ENCODE peak calls at places on chromosome 19, in nine cellular contexts. C, Q, P, V, S, M, D, B and A are unnamed samples. For H3K4me1, the result is how much of the 10 kb centered on the place peaks cover.

GRCh38 chr19:17817668-17818363 is 3.5 kb downstream of the INSL3 start:
- DNase-seq in P (no peak), Q (no peak), D (no peak), B (no peak), S (no peak), V (no peak), M (no peak), C (no peak), A (no peak)

GRCh38 chr19:22545751-22546150 is 88.4 kb upstream of the ZNF492 start:
- DNase-seq in M (no peak), D (no peak), C (peak), S (no peak), V (peak), Q (no peak), P (no peak), B (peak), A (no peak)

GRCh38 chr19:56138069-56138468 is 3.0 kb upstream of the ZNF444 start:
- DNase-seq in V (no peak), S (no peak), D (peak), C (no peak), B (no peak), Q (no peak), P (no peak), M (no peak), A (no peak)

GRCh38 chr19:917323-918151 is at the start of gene KISS1R:
- DNase-seq in D (no peak), Q (peak), P (no peak), S (peak), V (no peak), C (peak), B (no peak), M (no peak), A (no peak)

GRCh38 chr19:28264556-28264955 is 948.4 kb downstream of the UQCRFS1 start:
- DNase-seq in Q (no peak), P (no peak), V (no peak), M (no peak), D (no peak), B (no peak), S (no peak), C (peak), A (no peak)

GRCh38 chr19:34468400-34468799 is 13.2 kb upstream of the WTIP start:
- DNase-seq in S (no peak), V (no peak), Q (no peak), B (no peak), C (no peak), P (no peak), D (no peak), M (no peak), A (no peak)

GRCh38 chr19:50844296-50844935 is 10.3 kb upstream of the KLK3 start:
- DNase-seq in S (no peak), P (no peak), B (no peak), V (no peak), D (peak), C (no peak), M (no peak), Q (no peak), A (no peak)

GRCh38 chr19:18894254-18895037 is 1.5 kb downstream of the CERS1 start:
- DNase-seq in Q (no peak), D (no peak), C (peak), P (no peak), V (peak), B (no peak), M (no peak), S (peak), A (no peak)

GRCh38 chr19:15315101-15315500 is 17.2 kb downstream of the BRD4 start:
- DNase-seq in P (peak), Q (no peak), M (no peak), S (no peak), C (no peak), B (peak), D (peak), V (no peak), A (no peak)

GRCh38 chr19:37926711-37927110 is 19.7 kb downstream of the SIPA1L3 start:
- DNase-seq in Q (no peak), B (no peak), D (no peak), P (no peak), S (no peak), M (no peak), C (no peak), V (no peak), A (no peak)

GRCh38 chr19:19459099-19459498 is 53.6 kb downstream of the GATAD2A start:
- DNase-seq in Q (no peak), V (peak), B (no peak), C (no peak), S (no peak), M (no peak), D (no peak), P (no peak), A (no peak)

GRCh38 chr19:17555929-17556813 is 722 bp downstream of the COLGALT1 start:
- DNase-seq in C (peak), D (peak), V (peak), S (peak), B (peak), Q (no peak), P (peak), M (peak), A (no peak)

GRCh38 chr19:4164262-4164661 is 10.8 kb downstream of the CREB3L3 start:
- DNase-seq in Q (no peak), B (no peak), P (no peak), D (no peak), C (no peak), V (no peak), M (no peak), S (no peak), A (no peak)

GRCh38 chr19:1407662-1408299 is 395 bp downstream of the DAZAP1 start:
- DNase-seq in Q (peak), B (no peak), D (no peak), P (no peak), M (peak), C (no peak), V (no peak), S (no peak), A (no peak)

GRCh38 chr19:11481777-11482383 is 1.0 kb upstream of the ELAVL3 start:
- DNase-seq in V (peak), D (no peak), B (peak), C (peak), M (peak), Q (peak), P (peak), S (peak), A (peak)

GRCh38 chr19:30449673-30450072 is 77.5 kb downstream of the ZNF536 start:
- DNase-seq in P (no peak), Q (no peak), M (no peak), C (peak), B (no peak), S (peak), D (no peak), V (no peak), A (no peak)

GRCh38 chr19:28221736-28222135 is 991.2 kb downstream of the UQCRFS1 start:
- DNase-seq in D (no peak), P (no peak), V (no peak), S (no peak), B (no peak), Q (no peak), M (no peak), C (peak), A (no peak)

GRCh38 chr19:1177322-1178114 is 3.5 kb upstream of the SBNO2 start:
- DNase-seq in B (peak), Q (no peak), V (peak), C (peak), P (no peak), S (no peak), M (no peak), D (peak), A (peak)

GRCh38 chr19:56874530-56874929 is 34.0 kb upstream of the PEG3 start:
- DNase-seq in S (no peak), P (no peak), V (no peak), M (no peak), B (no peak), D (no peak), C (no peak), Q (no peak), A (no peak)

GRCh38 chr19:7746903-7747884 is at the start of gene CD209:
- DNase-seq in C (no peak), Q (no peak), S (no peak), D (peak), V (no peak), P (no peak), M (no peak), B (no peak), A (no peak)

GRCh38 chr19:35755550-35756371 is 1.1 kb downstream of the HSPB6 start:
- DNase-seq in B (no peak), V (peak), P (peak), D (no peak), S (no peak), Q (peak), C (no peak), M (peak), A (peak)

GRCh38 chr19:35414442-35414841 is 33.6 kb upstream of the FFAR2 start:
- DNase-seq in B (no peak), Q (no peak), M (no peak), S (no peak), C (no peak), P (no peak), V (no peak), D (no peak), A (no peak)

GRCh38 chr19:46728208-46728607 is 11.3 kb upstream of the PRKD2 start:
- DNase-seq in V (no peak), B (no peak), M (no peak), S (no peak), D (no peak), P (no peak), Q (no peak), C (no peak), A (no peak)

GRCh38 chr19:46729696-46730095 is 12.8 kb upstream of the PRKD2 start:
- DNase-seq in S (no peak), Q (no peak), P (no peak), D (peak), M (no peak), C (no peak), B (no peak), V (no peak), A (no peak)

GRCh38 chr19:46730187-46730586 is 13.3 kb upstream of the PRKD2 start:
- DNase-seq in V (no peak), C (no peak), M (no peak), P (no peak), B (no peak), D (no peak), S (no peak), Q (no peak), A (no peak)

GRCh38 chr19:46727757-46728156 is 10.8 kb upstream of the PRKD2 start:
- DNase-seq in C (no peak), B (no peak), V (no peak), D (peak), S (no peak), Q (no peak), P (no peak), M (no peak), A (no peak)

GRCh38 chr19:46728693-46729339 is 11.9 kb upstream of the PRKD2 start:
- DNase-seq in Q (peak), M (peak), D (peak), P (no peak), C (peak), V (peak), B (no peak), S (peak), A (no peak)
- H3K27ac ChIP-seq in Q (no peak), M (peak), D (no peak), P (no peak), C (no peak), V (no peak), B (no peak), S (no peak), A (no peak)

GRCh38 chr19:54379187-54379678 is 14.5 kb upstream of the LAIR1 start:
- DNase-seq in P (no peak), S (no peak), D (no peak), V (no peak), Q (no peak), M (no peak), B (no peak), C (no peak), A (no peak)
- H3K4me1 ChIP-seq in P (under half), S (under half), D (under half), V (under half), Q (half or more), M (under half), B (under half), C (under half), A (under half)

DNA sequence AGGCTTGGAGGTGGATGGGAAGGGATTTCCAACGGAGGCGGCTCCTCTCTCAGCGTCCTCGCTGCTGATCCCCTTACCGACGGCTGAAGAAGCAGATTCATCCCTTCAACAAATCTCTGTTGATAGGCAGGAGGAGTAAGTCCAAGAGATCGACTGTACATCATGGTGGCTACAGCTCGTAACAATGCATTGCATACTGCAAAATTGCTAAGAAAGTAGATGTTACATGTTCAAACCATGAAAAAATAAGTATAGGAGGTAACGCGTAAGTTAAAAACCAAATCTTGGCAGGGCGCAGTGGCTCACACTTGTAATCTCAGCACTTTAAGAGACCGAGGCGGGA is 468 bp upstream of the SLC39A3 start:
- DNase-seq in Q (no peak), B (no peak), M (no peak), V (no peak), S (no peak), D (no peak), C (no peak), P (no peak), A (no peak)
- H3K27ac ChIP-seq in Q (no peak), B (no peak), M (no peak), V (no peak), S (no peak), D (no peak), C (no peak), P (no peak), A (no peak)

GRCh38 chr19:13840751-13841338 is 36.1 kb upstream of the NANOS3 start:
- DNase-seq in Q (peak), B (no peak), P (no peak), C (no peak), D (no peak), M (no peak), V (no peak), S (no peak), A (no peak)

GRCh38 chr19:13844130-13844631 is 32.8 kb upstream of the NANOS3 start:
- DNase-seq in C (no peak), D (peak), M (no peak), V (no peak), P (no peak), S (no peak), Q (no peak), B (peak), A (no peak)

GRCh38 chr19:13843104-13843921 is 33.6 kb upstream of the NANOS3 start:
- DNase-seq in B (peak), S (no peak), C (peak), V (peak), P (no peak), M (no peak), D (peak), Q (no peak), A (peak)

GRCh38 chr19:13841339-13842293 is 35.3 kb upstream of the NANOS3 start:
- DNase-seq in C (no peak), P (peak), V (peak), D (peak), Q (peak), M (peak), B (peak), S (no peak), A (peak)

GRCh38 chr19:13842294-13843103 is 34.4 kb upstream of the NANOS3 start:
- DNase-seq in Q (peak), M (peak), S (no peak), C (peak), V (peak), P (peak), B (peak), D (peak), A (peak)
- H3K4me1 ChIP-seq in Q (half or more), M (half or more), S (under half), C (under half), V (under half), P (under half), B (under half), D (half or more), A (under half)

DNA sequence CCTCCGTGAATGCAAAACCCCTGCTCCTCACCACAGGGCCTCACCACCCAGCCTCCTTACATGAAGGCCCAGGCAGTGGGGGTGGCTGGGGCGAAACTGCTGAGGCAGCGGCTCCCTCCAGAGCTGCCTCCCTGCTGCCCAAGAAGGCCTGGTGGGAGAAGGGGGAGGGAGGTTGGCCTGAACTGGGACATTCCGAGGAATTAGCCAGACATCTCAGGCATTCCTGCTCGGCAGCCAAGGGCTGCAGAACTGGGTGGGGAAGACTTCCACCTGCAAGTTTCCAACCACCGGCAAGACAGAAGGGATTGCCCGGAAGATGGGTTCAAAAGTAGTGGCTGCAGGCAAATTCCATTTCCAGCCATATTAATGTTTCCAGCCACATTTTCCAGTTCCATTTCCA is 2.3 kb upstream of the PSPN start:
- DNase-seq in Q (no peak), P (no peak), D (no peak), B (no peak), C (peak), S (no peak), V (peak), M (no peak), A (no peak)
- H3K27ac ChIP-seq in Q (no peak), P (no peak), D (no peak), B (no peak), C (no peak), S (peak), V (peak), M (no peak), A (peak)

GRCh38 chr19:10406191-10406590 is 2.8 kb upstream of the CDC37 start:
- DNase-seq in C (no peak), P (no peak), D (no peak), Q (peak), S (no peak), M (no peak), V (no peak), B (no peak), A (no peak)
- H3K4me1 ChIP-seq in C (under half), P (under half), D (under half), Q (half or more), S (under half), M (half or more), V (under half), B (under half), A (under half)

GRCh38 chr19:48708471-48708870 is 11.1 kb downstream of the MAMSTR start:
- DNase-seq in Q (no peak), S (no peak), M (no peak), P (no peak), D (no peak), B (no peak), C (no peak), V (no peak), A (no peak)
- H3K27ac ChIP-seq in Q (no peak), S (no peak), M (no peak), P (no peak), D (no peak), B (no peak), C (no peak), V (no peak), A (no peak)

DNA sequence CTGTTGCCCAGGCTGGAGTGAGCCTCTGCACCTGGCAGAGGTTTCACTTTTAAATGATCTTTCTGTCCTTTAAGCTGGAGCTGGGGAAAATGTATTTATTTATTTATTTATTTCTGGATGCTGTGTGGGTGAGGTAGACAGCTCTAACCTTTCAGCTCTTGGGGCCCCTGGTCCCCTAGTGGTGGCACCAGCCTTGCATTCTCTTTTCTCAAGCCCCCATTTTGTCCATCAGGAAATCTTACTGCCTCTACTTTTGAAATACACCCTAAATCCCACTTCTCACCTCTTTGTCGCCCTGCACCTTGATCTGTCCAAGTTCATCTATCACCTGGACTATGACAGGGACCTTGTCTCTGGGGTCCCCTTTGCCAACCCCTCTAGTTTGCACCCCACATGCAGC is 2.1 kb upstream of the B9D2 start:
- DNase-seq in S (no peak), Q (no peak), D (no peak), V (no peak), M (no peak), B (no peak), C (no peak), P (no peak), A (no peak)
- H3K4me1 ChIP-seq in S (under half), Q (under half), D (under half), V (under half), M (under half), B (under half), C (under half), P (under half), A (under half)